ENCODE peak calls at places on chromosomes 6 and 20, in eight cellular contexts. T, U, W, Q, O, Y, P and L are unnamed samples.

GRCh38 chr6:168232528-168232927 is 87.0 kb downstream of the DACT2 start:
- DNase-seq in O (no peak), Y (no peak), P (no peak), Q (no peak), W (no peak), T (no peak), U (no peak), L (no peak)

GRCh38 chr6:106066984-106067383 is 19.2 kb upstream of the PRDM1 start:
- DNase-seq in Q (no peak), O (no peak), U (no peak), Y (no peak), W (no peak), T (no peak), P (no peak), L (no peak)

GRCh38 chr6:116369540-116370327 is 1.0 kb upstream of the DSE start:
- DNase-seq in P (no peak), Q (no peak), O (no peak), T (no peak), Y (no peak), U (peak; percentile 10), W (no peak), L (no peak)

GRCh38 chr6:74167951-74168350 is 471.9 kb downstream of the CD109 start:
- DNase-seq in U (peak; percentile 14), Y (no peak), P (no peak), T (no peak), Q (no peak), W (no peak), O (no peak), L (no peak)

GRCh38 chr20:58630063-58630462 is 21.0 kb upstream of the STX16 start:
- DNase-seq in O (no peak), U (peak; percentile 71), W (no peak), T (no peak), P (no peak), Y (no peak), Q (no peak), L (no peak)

GRCh38 chr6:17280552-17281090 is 540 bp upstream of the RBM24 start:
- DNase-seq in T (peak; percentile 30), Q (peak; percentile 54), W (peak; percentile 2), P (peak; percentile 71), U (peak; percentile 67), O (peak; percentile 77), Y (peak; percentile 81), L (no peak)

GRCh38 chr20:45254867-45255266 is 503 bp upstream of the SLPI start:
- DNase-seq in Q (no peak), O (no peak), Y (no peak), W (no peak), T (no peak), U (peak; percentile 59), P (no peak), L (no peak)

GRCh38 chr20:44209691-44210421 is 715 bp downstream of the OSER1 start:
- DNase-seq in W (no peak), P (no peak), Y (no peak), O (no peak), T (no peak), U (peak; percentile 17), Q (no peak), L (no peak)

GRCh38 chr6:12286381-12287132 is 3.6 kb upstream of the EDN1 start:
- DNase-seq in T (no peak), P (no peak), Y (no peak), U (peak; percentile 55), Q (no peak), W (no peak), O (no peak), L (no peak)

GRCh38 chr20:47440857-47441773 is 60.6 kb upstream of the NCOA3 start:
- DNase-seq in Y (no peak), O (no peak), U (peak; percentile 53), W (no peak), T (no peak), Q (no peak), P (no peak), L (no peak)

GRCh38 chr6:5894357-5894756 is 112.4 kb downstream of the NRN1 start:
- DNase-seq in Y (peak; percentile 62), U (no peak), W (no peak), P (no peak), T (no peak), O (no peak), Q (no peak), L (no peak)

GRCh38 chr6:27422651-27423332 is 34.2 kb downstream of the ZNF391 start:
- DNase-seq in O (no peak), T (peak; percentile 3), Q (no peak), P (no peak), W (no peak), U (no peak), Y (no peak), L (no peak)

GRCh38 chr20:10557685-10558084 is 116.1 kb downstream of the JAG1 start:
- DNase-seq in Y (no peak), W (no peak), P (no peak), Q (no peak), U (no peak), T (no peak), O (no peak), L (no peak)

GRCh38 chr6:169684056-169684455 is 17.8 kb downstream of the WDR27 start:
- DNase-seq in Y (no peak), P (no peak), U (no peak), T (no peak), W (no peak), Q (no peak), O (no peak), L (no peak)

GRCh38 chr6:158442309-158442705 is 117.6 kb upstream of the TMEM181 start:
- DNase-seq in T (no peak), W (no peak), U (no peak), Q (no peak), P (no peak), Y (no peak), O (no peak), L (no peak)

GRCh38 chr6:5025911-5026819 is 22.3 kb upstream of the RPP40 start:
- DNase-seq in Y (peak; percentile 75), O (peak; percentile 91), U (peak; percentile 86), W (no peak), T (peak; percentile 25), Q (peak; percentile 65), P (peak; percentile 72), L (no peak)

GRCh38 chr6:33983109-33983475 is 162.8 kb downstream of the GRM4 start:
- DNase-seq in P (peak; percentile 73), W (no peak), O (peak; percentile 64), T (peak; percentile 22), Q (peak; percentile 89), U (peak; percentile 79), Y (peak; percentile 56), L (no peak)

GRCh38 chr6:99993533-99994251 is at the start of gene MCHR2:
- DNase-seq in T (no peak), Q (no peak), W (no peak), O (no peak), Y (no peak), P (peak; percentile 57), U (peak; percentile 61), L (no peak)

GRCh38 chr6:29696147-29697129 is 15.5 kb upstream of the ZFP57 start:
- DNase-seq in P (no peak), U (peak; percentile 37), W (no peak), T (no peak), Y (no peak), Q (no peak), O (no peak), L (no peak)

GRCh38 chr6:144931172-144932035 is 646.3 kb downstream of the UTRN start:
- DNase-seq in Y (no peak), Q (no peak), O (no peak), W (peak; percentile 14), T (no peak), U (peak; percentile 36), P (no peak), L (no peak)

GRCh38 chr6:136599324-136600011 is 49.2 kb upstream of the MAP7 start:
- DNase-seq in P (no peak), U (no peak), T (no peak), Q (no peak), Y (no peak), O (no peak), W (no peak), L (no peak)

GRCh38 chr6:45987866-45988265 is 27.8 kb downstream of the CLIC5 start:
- DNase-seq in T (no peak), O (no peak), P (no peak), Q (no peak), U (no peak), W (no peak), Y (no peak), L (no peak)

GRCh38 chr20:1844723-1845523 is 50.3 kb upstream of the SIRPA start:
- DNase-seq in O (peak; percentile 94), U (no peak), Y (peak; percentile 58), Q (peak; percentile 73), T (peak; percentile 33), P (peak; percentile 75), W (peak; percentile 10), L (no peak)

GRCh38 chr6:10963113-10963512 is 76.3 kb downstream of the SYCP2L start:
- DNase-seq in P (no peak), T (no peak), W (no peak), U (no peak), Y (no peak), O (no peak), Q (no peak), L (no peak)

GRCh38 chr6:152233547-152234320 is 403.4 kb downstream of the SYNE1 start:
- DNase-seq in Q (no peak), T (no peak), W (no peak), P (no peak), U (no peak), Y (no peak), O (no peak), L (no peak)

GRCh38 chr20:9200196-9200595 is 131.3 kb downstream of the PLCB4 start:
- DNase-seq in W (no peak), P (no peak), O (no peak), Q (no peak), T (no peak), U (no peak), Y (no peak), L (no peak)

GRCh38 chr6:157428418-157429202 is 47.6 kb downstream of the ZDHHC14 start:
- DNase-seq in W (peak; percentile 80), Y (no peak), U (no peak), O (no peak), Q (no peak), T (no peak), P (no peak), L (no peak)

GRCh38 chr6:29376003-29376402 is 912 bp upstream of the OR12D3 start:
- DNase-seq in T (no peak), P (no peak), Q (no peak), U (no peak), W (no peak), O (no peak), Y (no peak), L (no peak)

GRCh38 chr20:4252005-4252404 is 236.6 kb upstream of the RNF24 start:
- DNase-seq in P (no peak), Q (no peak), O (no peak), U (no peak), T (no peak), W (no peak), Y (no peak), L (no peak)

GRCh38 chr6:156776470-156776840 is 723 bp upstream of the ARID1B start:
- DNase-seq in P (no peak), U (no peak), Q (no peak), W (no peak), O (no peak), T (no peak), Y (no peak), L (no peak)